ENCODE peak calls at places on chromosomes 4 and X, in four cellular contexts. I, M, B and P are unnamed samples.
A peak's percentile ranks its signal among the peaks of the same experiment; 100 is the strongest.

GRCh38 chr4:130306566-130306965 is 1210.6 kb downstream of the C4orf33 start:
- DNase-seq in I (no peak), M (no peak), B (no peak), P (no peak)

GRCh38 chrX:8453619-8454018 is 11.0 kb upstream of the VCX3B start:
- DNase-seq in I (no peak), M (no peak), B (no peak), P (no peak)

GRCh38 chrX:47170861-47171692 is 22.6 kb upstream of the UBA1 start:
- DNase-seq in I (no peak), M (no peak), B (no peak), P (no peak)

GRCh38 chr4:155758500-155759371 is at the start of gene GUCY1B1:
- DNase-seq in I (peak; percentile 95), M (peak; percentile 92), B (peak; percentile 43), P (peak; percentile 90)

GRCh38 chrX:130114141-130114561 is 3.9 kb upstream of the ELF4 start:
- DNase-seq in I (no peak), M (no peak), B (peak; percentile 39), P (no peak)

GRCh38 chr4:2909583-2909982 is 53.6 kb downstream of the NOP14 start:
- DNase-seq in I (no peak), M (no peak), B (no peak), P (no peak)

GRCh38 chr4:184267673-184268573 is 50.2 kb upstream of the ENPP6 start:
- DNase-seq in I (peak; percentile 79), M (no peak), B (peak; percentile 66), P (no peak)

GRCh38 chr4:118969359-118969758 is 80.7 kb downstream of the SYNPO2 start:
- DNase-seq in I (peak; percentile 44), M (peak; percentile 51), B (peak; percentile 13), P (no peak)

GRCh38 chrX:140360284-140360683 is 144.6 kb downstream of the SOX3 start:
- DNase-seq in I (no peak), M (no peak), B (no peak), P (no peak)

GRCh38 chrX:2967998-2968909 is 38.1 kb upstream of the ARSH start:
- DNase-seq in I (peak; percentile 23), M (peak; percentile 25), B (no peak), P (peak; percentile 51)

GRCh38 chr4:183508693-183509092 is 3.8 kb downstream of the ING2 start:
- DNase-seq in I (no peak), M (no peak), B (no peak), P (no peak)

GRCh38 chr4:7630559-7631287 is 196.0 kb upstream of the PSAPL1 start:
- DNase-seq in I (no peak), M (peak; percentile 34), B (no peak), P (no peak)

GRCh38 chr4:185847352-185848078 is 35.5 kb upstream of the SORBS2 start:
- DNase-seq in I (no peak), M (no peak), B (no peak), P (no peak)

GRCh38 chr4:26873391-26874026 is 12.9 kb downstream of the STIM2 start:
- DNase-seq in I (peak; percentile 41), M (no peak), B (no peak), P (no peak)

GRCh38 chr4:168574581-168575295 is 77.9 kb downstream of the PALLD start:
- DNase-seq in I (no peak), M (no peak), B (no peak), P (no peak)

GRCh38 chr4:112085156-112086035 is 59.9 kb upstream of the FAM241A start:
- DNase-seq in I (no peak), M (no peak), B (no peak), P (no peak)

GRCh38 chr4:112083587-112084347 is 61.5 kb upstream of the FAM241A start:
- DNase-seq in I (no peak), M (no peak), B (no peak), P (no peak)

GRCh38 chr4:112077743-112078142 is 67.5 kb upstream of the FAM241A start:
- DNase-seq in I (no peak), M (no peak), B (no peak), P (no peak)

GRCh38 chr4:112086036-112086434 is 59.2 kb upstream of the FAM241A start:
- DNase-seq in I (no peak), M (no peak), B (no peak), P (no peak)

DNA sequence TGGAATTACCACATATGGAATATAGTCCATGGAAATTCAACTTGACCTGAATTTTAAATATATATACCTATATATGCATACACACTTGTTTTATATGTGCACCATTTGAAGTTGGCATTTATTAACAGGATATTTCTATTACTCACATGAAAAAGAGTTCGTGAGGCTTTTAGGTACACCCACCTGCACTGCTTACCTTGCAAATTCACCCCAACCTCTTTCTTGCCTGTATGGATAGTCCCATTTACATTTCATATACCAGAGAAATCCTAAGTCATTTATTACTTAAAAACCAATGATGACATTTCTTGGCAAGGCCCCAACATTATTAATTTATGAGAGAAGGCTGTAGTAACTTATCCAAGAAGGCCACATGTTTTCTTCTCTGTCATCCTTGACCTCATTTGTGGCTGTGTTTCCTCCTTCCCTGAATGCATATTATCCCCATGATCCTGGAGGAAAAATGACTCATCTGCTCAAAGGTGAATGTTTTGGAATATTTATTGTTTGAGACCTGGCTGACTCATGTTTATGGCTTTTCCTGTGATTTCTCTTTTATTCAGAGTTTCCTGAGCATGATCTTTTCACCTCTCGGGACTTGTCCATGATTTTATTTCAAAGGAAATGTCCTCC is 62.2 kb upstream of the FAM241A start:
- DNase-seq in I (no peak), M (no peak), B (no peak), P (no peak)
- TF ChIP-seq POLR2AphosphoS5 in I (no peak), M (no peak), B (no peak), P (no peak)

DNA sequence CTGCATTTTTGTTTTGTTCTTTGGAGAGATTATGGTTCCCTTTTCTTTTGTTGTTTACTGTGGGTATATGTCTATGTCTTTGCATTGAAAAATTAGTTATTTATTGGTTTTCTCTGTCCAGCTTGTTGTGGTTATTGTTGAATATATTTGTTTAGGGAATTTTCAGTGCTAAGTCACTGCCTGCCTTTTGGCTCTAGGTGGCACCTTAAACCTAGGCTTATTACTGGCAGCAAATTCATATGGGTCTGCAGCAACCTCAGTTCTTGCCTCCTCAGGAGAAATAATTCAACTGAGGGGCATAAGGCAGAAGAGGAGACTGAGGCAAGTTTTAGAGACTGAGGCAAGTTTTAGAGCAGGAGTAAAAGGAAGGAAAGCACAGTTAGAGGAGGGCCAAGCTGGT is 1157.3 kb upstream of the AGA start:
- DNase-seq in I (no peak), M (no peak), B (no peak), P (no peak)
- TF ChIP-seq CTCF in I (no peak), M (no peak), B (no peak), P (no peak)

GRCh38 chr4:54281060-54281781 is 52.1 kb downstream of the PDGFRA start:
- DNase-seq in I (peak; percentile 53), M (peak; percentile 90), B (no peak), P (no peak)
- TF ChIP-seq POLR2AphosphoS5 in I (peak; percentile 74), M (peak; percentile 96), B (no peak), P (peak; percentile 34)

DNA sequence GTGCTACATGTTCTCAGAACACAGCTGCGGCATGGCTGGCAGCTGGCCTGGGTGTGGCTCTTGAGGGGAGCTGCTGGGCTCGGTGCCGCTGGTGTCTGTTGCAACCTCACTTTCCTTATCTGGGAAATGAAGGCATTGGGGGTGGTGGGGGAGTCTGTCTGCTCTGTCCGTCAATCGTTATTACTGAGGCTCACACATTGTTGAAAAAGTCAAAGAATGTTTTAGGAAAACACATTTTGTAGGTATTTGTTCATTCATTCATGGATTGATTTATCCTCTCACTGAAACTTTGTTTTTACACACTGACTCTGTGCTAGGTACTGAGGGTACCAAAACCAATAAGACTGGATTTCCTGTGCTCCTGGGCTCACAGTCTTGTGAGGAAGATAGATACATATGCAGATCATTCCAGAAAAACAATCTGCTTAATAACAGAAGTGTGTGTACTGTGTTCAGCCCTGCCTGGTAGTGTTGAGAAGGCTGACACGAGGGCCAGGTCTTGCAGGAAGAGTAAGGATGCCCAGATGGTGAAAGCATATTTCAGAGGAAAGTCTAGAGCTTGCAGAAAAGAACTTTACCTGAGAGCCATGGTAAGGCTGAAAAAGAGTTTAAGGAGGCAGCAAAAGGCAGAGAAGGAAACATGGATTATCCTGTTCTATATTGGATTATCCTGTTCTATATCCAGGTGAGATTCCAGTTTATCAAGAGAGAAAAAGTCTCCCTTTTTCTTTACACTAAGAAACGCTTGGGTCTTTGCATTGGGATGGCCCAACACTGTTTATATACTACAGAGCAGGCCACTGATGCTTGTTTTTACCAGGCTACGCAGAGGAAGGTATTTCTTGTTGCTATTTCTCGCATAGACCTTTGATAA is 217.8 kb downstream of the PTTG2 start:
- DNase-seq in I (peak; percentile 94), M (peak; percentile 64), B (peak; percentile 62), P (no peak)
- TF ChIP-seq CTCF in I (no peak), M (no peak), B (no peak), P (no peak)

GRCh38 chr4:153945704-153946103 is 156.8 kb upstream of the SFRP2 start:
- DNase-seq in I (no peak), M (no peak), B (no peak), P (no peak)

GRCh38 chr4:153950100-153950979 is 161.5 kb upstream of the SFRP2 start:
- DNase-seq in I (no peak), M (no peak), B (peak; percentile 9), P (no peak)

GRCh38 chr4:153943738-153944415 is 155.0 kb upstream of the SFRP2 start:
- DNase-seq in I (no peak), M (no peak), B (no peak), P (no peak)

GRCh38 chr4:153947124-153947523 is 158.2 kb upstream of the SFRP2 start:
- DNase-seq in I (no peak), M (no peak), B (no peak), P (no peak)

DNA sequence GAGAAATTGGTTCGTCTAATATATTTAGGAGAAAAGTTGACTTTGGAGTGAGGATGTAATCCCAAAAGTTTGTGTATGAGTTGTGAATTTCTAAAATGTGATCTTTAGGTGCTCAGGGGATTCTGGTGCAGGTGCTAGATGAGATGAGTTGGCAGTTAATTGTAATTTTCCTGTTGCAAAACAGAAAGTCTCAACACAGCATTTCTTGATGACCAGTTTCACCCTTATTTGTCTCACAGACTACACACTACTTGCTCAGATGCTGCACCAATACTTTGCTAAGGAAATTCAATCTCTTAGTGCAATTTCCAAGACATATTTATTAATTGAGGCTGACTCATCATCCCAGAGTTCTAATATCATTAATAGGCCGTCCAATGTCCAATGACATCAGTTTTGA is 159.1 kb upstream of the SFRP2 start:
- DNase-seq in I (no peak), M (no peak), B (no peak), P (no peak)
- TF ChIP-seq POLR2AphosphoS5 in I (no peak), M (no peak), B (no peak), P (no peak)

DNA sequence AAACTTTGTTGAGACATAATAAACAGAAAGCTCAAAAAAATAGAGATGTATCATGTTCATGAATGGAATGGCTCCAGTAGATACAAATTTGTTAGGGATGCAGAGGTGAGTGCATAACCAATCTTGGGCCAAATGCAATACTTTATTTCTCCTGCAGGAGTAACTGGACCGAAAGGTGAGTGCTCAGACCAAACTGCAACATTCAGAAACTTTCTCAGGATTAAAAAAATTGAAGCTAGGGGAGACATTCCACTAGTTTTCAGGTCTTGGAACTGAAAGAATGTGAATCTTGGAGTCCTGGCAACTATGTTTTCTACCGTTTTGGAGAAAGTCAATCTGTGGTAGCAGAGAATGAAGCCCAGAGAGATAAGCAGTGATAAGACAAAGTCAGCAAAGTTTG is 21.2 kb upstream of the LCORL start:
- DNase-seq in I (no peak), M (no peak), B (no peak), P (no peak)
- TF ChIP-seq CTCF in I (no peak), M (no peak), B (no peak), P (no peak)

GRCh38 chrX:143082537-143082936 is 56.8 kb downstream of the SPANXN4 start:
- DNase-seq in I (no peak), M (no peak), B (no peak), P (no peak)
- TF ChIP-seq POLR2AphosphoS5 in I (no peak), M (no peak), B (no peak), P (no peak)